ENCODE peak calls at places on chromosomes 4 and X, in eight cellular contexts. V is T-helper 9 cell, S is RPMI7951, W is nucleus accumbens, K is germinal center, E is GM19239, N is endodermal cell, R is NCI-H1092 treated with DMSO at 0.1 percent for 48 hours. M is an unnamed sample.
A peak's percentile ranks its signal among the peaks of the same experiment; 100 is the strongest.

GRCh38 chr4:138348055-138348454 is 105.9 kb upstream of the SLC7A11 start:
- DNase-seq in V (no peak), S (peak; percentile 43), W (no peak), K (no peak), E (no peak), N (no peak), R (no peak), M (no peak)

GRCh38 chrX:154369453-154370299 is 4.8 kb downstream of the FLNA start:
- DNase-seq in V (peak; percentile 68), S (peak; percentile 94), W (peak; percentile 39), K (no peak), E (no peak), N (peak; percentile 88), R (no peak), M (peak; percentile 88)

GRCh38 chrX:14409341-14409740 is 120.0 kb upstream of the GLRA2 start:
- DNase-seq in V (no peak), S (peak; percentile 0), W (no peak), K (no peak), E (no peak), N (no peak), R (no peak), M (no peak)

GRCh38 chr4:78168029-78168428 is 110.9 kb downstream of the FRAS1 start:
- DNase-seq in V (no peak), S (no peak), W (no peak), K (no peak), E (no peak), N (no peak), R (peak; percentile 45), M (no peak)

GRCh38 chrX:47483310-47484268 is 567 bp upstream of the ZNF41 start:
- DNase-seq in V (no peak), S (peak; percentile 57), W (peak; percentile 9), K (no peak), E (no peak), N (peak; percentile 53), R (peak; percentile 58), M (no peak)

GRCh38 chrX:97026406-97026805 is 142.7 kb downstream of the RPA4 start:
- DNase-seq in V (no peak), S (no peak), W (no peak), K (no peak), E (no peak), N (no peak), R (peak; percentile 71), M (no peak)

GRCh38 chr4:15885422-15885821 is 53.1 kb downstream of the FGFBP1 start:
- DNase-seq in V (no peak), S (no peak), W (no peak), K (no peak), E (no peak), N (no peak), R (no peak), M (no peak)

GRCh38 chr4:170139764-170140163 is 50.0 kb upstream of the AADAT start:
- DNase-seq in V (no peak), S (peak; percentile 5), W (no peak), K (no peak), E (no peak), N (no peak), R (no peak), M (no peak)

GRCh38 chrX:100494570-100494969 is 84.5 kb upstream of the PCDH19 start:
- DNase-seq in V (no peak), S (no peak), W (no peak), K (no peak), E (no peak), N (no peak), R (no peak), M (no peak)

GRCh38 chr4:138522366-138522765 is 280.2 kb upstream of the SLC7A11 start:
- DNase-seq in V (no peak), S (no peak), W (no peak), K (no peak), E (no peak), N (peak; percentile 53), R (peak; percentile 3), M (peak; percentile 31)

GRCh38 chr4:141652161-141652778 is 15.9 kb downstream of the IL15 start:
- DNase-seq in V (no peak), S (no peak), W (no peak), K (no peak), E (no peak), N (no peak), R (no peak), M (no peak)

GRCh38 chr4:175509320-175509719 is 302.7 kb downstream of the GPM6A start:
- DNase-seq in V (no peak), S (no peak), W (no peak), K (no peak), E (no peak), N (peak; percentile 68), R (no peak), M (peak; percentile 55)

GRCh38 chrX:147912093-147912801 is 528 bp downstream of the FMR1 start:
- DNase-seq in V (peak; percentile 13), S (peak; percentile 44), W (peak; percentile 41), K (peak; percentile 15), E (no peak), N (peak; percentile 68), R (peak; percentile 54), M (no peak)

GRCh38 chr4:20283039-20283438 is 31.3 kb downstream of the SLIT2 start:
- DNase-seq in V (no peak), S (no peak), W (no peak), K (no peak), E (no peak), N (peak; percentile 90), R (no peak), M (peak; percentile 84)

M was measured in H9.